ENCODE peak calls at places on chromosome 4, in eight cellular contexts. G is uterus; Z is Panc1; B is cardiac muscle cell; I is K562; S is right lobe of liver; V is CD4-positive, alpha-beta memory T cell; X is ovary. R is an unnamed sample. For H3K9me3 and H3K36me3, the result is how much of the 10 kb centered on the place peaks cover.

GRCh38 chr4:117702353-117702752 is 331.9 kb upstream of the NDST3 start:
- DNase-seq in G (no peak), Z (no peak), S (no peak), V (no peak), B (no peak), I (no peak), X (no peak), R (no peak)

GRCh38 chr4:3016839-3017410 is 53.6 kb downstream of the GRK4 start:
- DNase-seq in I (no peak), V (no peak), Z (no peak), S (no peak), G (no peak), X (no peak), B (no peak), R (no peak)

GRCh38 chr4:147732516-147733193 is 767 bp downstream of the ARHGAP10 start:
- DNase-seq in Z (no peak), B (peak), S (no peak), X (peak), V (no peak), I (peak), G (peak), R (peak)

GRCh38 chr4:110198472-110199419 is at the start of gene ELOVL6:
- DNase-seq in I (peak), S (peak), G (peak), B (peak), Z (no peak), V (peak), X (peak), R (peak)

GRCh38 chr4:111187108-111187507 is 564.2 kb upstream of the PITX2 start:
- DNase-seq in I (no peak), V (no peak), X (no peak), Z (no peak), B (no peak), S (no peak), G (no peak), R (no peak)

GRCh38 chr4:119897260-119897659 is 169.4 kb downstream of the MAD2L1 start:
- DNase-seq in G (no peak), B (no peak), X (no peak), V (no peak), I (no peak), Z (no peak), S (no peak), R (no peak)

GRCh38 chr4:173766231-173766630 is 236.2 kb upstream of the HAND2 start:
- DNase-seq in Z (no peak), S (no peak), G (no peak), X (no peak), V (no peak), B (peak), I (no peak), R (no peak)

GRCh38 chr4:138235419-138235952 is 6.7 kb downstream of the SLC7A11 start:
- DNase-seq in V (no peak), G (no peak), S (no peak), X (no peak), I (peak), B (peak), Z (no peak), R (no peak)

GRCh38 chr4:79212311-79212710 is 113.5 kb downstream of the NAA11 start:
- DNase-seq in X (no peak), Z (no peak), G (no peak), I (no peak), B (no peak), S (no peak), V (no peak), R (no peak)

GRCh38 chr4:154738426-154738825 is 5.4 kb upstream of the LRAT start:
- DNase-seq in I (no peak), V (no peak), Z (no peak), X (no peak), G (no peak), B (no peak), S (no peak), R (no peak)

GRCh38 chr4:16118090-16118489 is 34.3 kb upstream of the PROM1 start:
- DNase-seq in Z (no peak), G (no peak), B (no peak), I (no peak), S (no peak), V (no peak), X (no peak), R (no peak)

GRCh38 chr4:185470503-185471195 is 884 bp downstream of the CCDC110 start:
- DNase-seq in B (peak), S (peak), X (peak), Z (no peak), I (peak), G (peak), V (peak), R (peak)

GRCh38 chr4:138111462-138112000 is 130.6 kb downstream of the SLC7A11 start:
- DNase-seq in V (no peak), I (no peak), X (no peak), Z (no peak), G (no peak), B (peak), S (no peak), R (no peak)

GRCh38 chr4:76001760-76002159 is 5.5 kb downstream of the CXCL9 start:
- DNase-seq in G (no peak), Z (no peak), B (no peak), X (no peak), I (no peak), V (no peak), S (no peak), R (no peak)

GRCh38 chr4:173879286-173879908 is 349.4 kb upstream of the HAND2 start:
- DNase-seq in S (no peak), B (no peak), V (no peak), X (no peak), G (no peak), Z (no peak), I (no peak), R (no peak)

GRCh38 chr4:113270520-113271319 is 221.3 kb downstream of the ANK2 start:
- DNase-seq in B (no peak), X (no peak), Z (no peak), S (no peak), G (no peak), V (no peak), I (no peak), R (no peak)

GRCh38 chr4:16794816-16795445 is 103.5 kb downstream of the LDB2 start:
- DNase-seq in G (peak), B (peak), V (no peak), S (peak), I (peak), Z (no peak), X (peak), R (no peak)

GRCh38 chr4:55138367-55138766 is 13.0 kb upstream of the KDR start:
- DNase-seq in G (no peak), B (no peak), I (no peak), X (no peak), V (no peak), S (no peak), Z (no peak), R (no peak)

GRCh38 chr4:36363024-36363423 is 81.6 kb downstream of the DTHD1 start:
- DNase-seq in B (no peak), X (no peak), V (no peak), Z (no peak), S (no peak), G (no peak), I (no peak), R (no peak)

GRCh38 chr4:140252742-140253555 is 99.0 kb upstream of the MAML3 start:
- DNase-seq in I (peak), G (peak), Z (no peak), X (peak), B (peak), V (peak), S (peak), R (peak)

GRCh38 chr4:135050086-135050717 is 848.6 kb upstream of the PABPC4L start:
- DNase-seq in Z (no peak), I (no peak), X (no peak), S (no peak), G (no peak), V (no peak), B (no peak), R (no peak)

GRCh38 chr4:43690121-43690520 is 758.5 kb downstream of the KCTD8 start:
- DNase-seq in Z (no peak), X (no peak), S (no peak), B (no peak), V (no peak), I (no peak), G (no peak), R (no peak)

GRCh38 chr4:158446106-158446505 is 75.6 kb upstream of the RXFP1 start:
- DNase-seq in G (no peak), X (no peak), Z (no peak), I (no peak), V (no peak), B (peak), S (no peak), R (no peak)

GRCh38 chr4:94540476-94540875 is 88.7 kb downstream of the PDLIM5 start:
- DNase-seq in I (no peak), V (no peak), Z (no peak), S (no peak), B (no peak), G (no peak), X (no peak), R (no peak)

GRCh38 chr4:11232004-11232403 is 196.7 kb downstream of the HS3ST1 start:
- DNase-seq in S (no peak), B (peak), G (no peak), I (no peak), X (no peak), Z (no peak), V (no peak), R (no peak)

GRCh38 chr4:152776352-152776751 is 3.2 kb downstream of the TIGD4 start:
- DNase-seq in S (no peak), X (no peak), Z (no peak), G (no peak), I (no peak), V (no peak), B (peak), R (no peak)

GRCh38 chr4:152853293-152853692 is 73.5 kb downstream of the ARFIP1 start:
- DNase-seq in I (no peak), X (no peak), S (no peak), B (no peak), V (no peak), G (no peak), Z (no peak), R (no peak)

GRCh38 chr4:80036949-80037348 is 36.1 kb downstream of the ANTXR2 start:
- DNase-seq in Z (no peak), B (peak), I (no peak), S (no peak), V (no peak), G (no peak), X (no peak), R (no peak)

GRCh38 chr4:57119054-57119651 is 9.0 kb upstream of the IGFBP7 start:
- DNase-seq in I (no peak), Z (no peak), V (no peak), X (peak), B (peak), S (no peak), G (peak), R (no peak)

GRCh38 chr4:152454398-152455011 is 81.4 kb downstream of the FBXW7 start:
- DNase-seq in I (no peak), X (no peak), B (peak), V (no peak), Z (no peak), G (no peak), S (no peak), R (no peak)

GRCh38 chr4:180923476-180923875 is 1319.7 kb upstream of the TENM3 start:
- DNase-seq in V (no peak), B (no peak), Z (no peak), I (no peak), X (no peak), G (no peak), S (no peak), R (no peak)

GRCh38 chr4:153224474-153224873 is 20.2 kb downstream of the TRIM2 start:
- DNase-seq in I (no peak), S (no peak), V (no peak), X (no peak), G (no peak), B (no peak), Z (no peak), R (no peak)

GRCh38 chr4:40525811-40526598 is 103.7 kb downstream of the RBM47 start:
- DNase-seq in B (peak), G (peak), S (no peak), V (no peak), I (peak), X (peak), Z (no peak), R (peak)

GRCh38 chr4:76305033-76305687 is 1.4 kb upstream of the STBD1 start:
- DNase-seq in X (no peak), V (peak), G (no peak), S (no peak), I (no peak), Z (no peak), B (no peak), R (no peak)

GRCh38 chr4:139691-140090 is 15.4 kb downstream of the ZNF718 start:
- DNase-seq in I (no peak), X (no peak), S (no peak), B (no peak), G (no peak), Z (no peak), V (no peak), R (no peak)
- H3K9me3 ChIP-seq in I (under half), X (under half), S (under half), B (under half), G (under half), Z (half or more), V (under half), R (under half)

DNA sequence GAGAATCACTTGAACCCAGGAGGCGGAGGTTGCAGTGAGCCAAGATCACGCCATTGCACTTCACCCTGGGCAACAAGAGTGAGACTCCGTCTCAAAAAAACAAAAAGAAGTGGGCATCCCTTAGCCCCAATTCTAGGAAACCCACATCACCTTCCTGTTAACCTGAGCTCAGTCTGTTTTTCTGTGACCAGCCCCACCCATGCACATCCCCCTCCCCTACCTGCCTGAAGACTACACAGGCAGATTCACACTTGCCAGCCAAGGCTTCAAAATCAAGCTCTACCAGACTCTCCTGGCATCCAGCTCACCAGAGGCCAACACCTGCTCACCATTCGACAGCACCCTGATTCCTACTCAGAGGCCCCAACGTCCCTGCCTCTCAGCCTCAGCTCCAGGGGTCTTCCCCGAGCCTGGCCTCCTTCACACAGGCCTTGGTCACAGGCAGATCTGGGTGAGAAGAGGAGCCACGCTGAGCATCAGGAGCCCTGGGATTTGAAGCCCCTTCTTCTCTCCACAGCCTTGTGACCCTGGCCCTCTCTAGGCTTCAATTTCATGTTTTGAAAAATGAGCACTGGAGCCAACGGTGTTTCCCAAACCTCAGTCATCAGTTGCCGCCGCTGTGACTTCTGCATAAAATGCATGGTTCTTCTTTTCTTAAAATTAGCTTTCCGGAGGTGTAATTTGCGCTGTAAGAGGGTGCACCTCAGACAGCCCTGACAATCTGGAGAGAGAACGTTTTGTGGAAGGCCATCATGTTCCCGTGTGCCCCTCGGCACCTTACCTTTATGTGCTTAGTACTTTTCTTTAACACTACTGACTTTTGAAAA is 47.3 kb downstream of the JAKMIP1 start:
- DNase-seq in G (no peak), Z (no peak), B (no peak), X (no peak), S (no peak), I (no peak), V (no peak), R (no peak)
- H3K27ac ChIP-seq in G (no peak), Z (no peak), B (no peak), X (no peak), S (no peak), I (no peak), V (no peak), R (no peak)

DNA sequence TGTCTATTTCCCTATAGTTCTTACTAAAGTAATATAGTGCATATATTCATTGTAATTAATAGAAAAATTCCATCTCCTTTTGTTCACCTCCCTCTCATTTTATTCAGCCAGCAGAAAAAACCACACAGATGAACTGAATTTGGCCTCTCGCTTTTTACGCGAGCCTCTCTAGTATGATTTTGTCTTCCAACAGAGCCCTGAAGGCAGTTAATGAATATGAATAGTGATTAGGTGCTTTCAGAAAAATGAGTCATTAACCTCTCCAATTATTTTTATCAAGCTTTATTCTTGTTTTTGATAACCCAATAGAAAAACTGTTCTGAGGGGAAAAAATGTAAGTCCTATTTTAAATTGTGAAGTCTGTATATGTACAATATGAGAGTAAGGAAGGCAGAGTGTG is 74.1 kb downstream of the ZAR1 start:
- DNase-seq in V (no peak), I (no peak), X (no peak), Z (no peak), B (no peak), S (no peak), G (no peak), R (no peak)
- H3K36me3 ChIP-seq in V (under half), I (under half), X (under half), Z (under half), B (under half), S (half or more), G (under half), R (under half)

GRCh38 chr4:1255699-1256098 is 6.8 kb upstream of the CTBP1 start:
- DNase-seq in I (no peak), B (no peak), V (no peak), X (no peak), S (no peak), Z (no peak), G (no peak), R (no peak)

GRCh38 chr4:1251773-1252066 is 2.8 kb upstream of the CTBP1 start:
- DNase-seq in G (no peak), S (no peak), V (no peak), B (no peak), X (no peak), Z (no peak), I (no peak), R (no peak)

GRCh38 chr4:1255151-1255550 is 6.2 kb upstream of the CTBP1 start:
- DNase-seq in V (no peak), S (no peak), X (no peak), B (no peak), I (no peak), Z (no peak), G (no peak), R (no peak)

GRCh38 chr4:1252928-1253492 is 4.1 kb upstream of the CTBP1 start:
- DNase-seq in Z (no peak), X (no peak), G (no peak), I (no peak), S (no peak), B (no peak), V (no peak), R (no peak)

GRCh38 chr4:1253831-1254230 is 4.9 kb upstream of the CTBP1 start:
- DNase-seq in Z (no peak), X (no peak), S (no peak), V (no peak), I (no peak), G (no peak), B (no peak), R (no peak)
- H3K9me3 ChIP-seq in Z (under half), X (under half), S (under half), V (under half), I (under half), G (under half), B (under half), R (under half)

GRCh38 chr4:41853973-41854372 is 81.3 kb upstream of the TMEM33 start:
- DNase-seq in B (no peak), V (no peak), I (no peak), Z (no peak), G (no peak), X (no peak), S (no peak), R (no peak)
- H3K27ac ChIP-seq in B (no peak), V (no peak), I (no peak), Z (no peak), G (no peak), X (no peak), S (no peak), R (no peak)